ENCODE peak calls at places on chromosome 15, in six cellular contexts. One of them, this sample, is unnamed.

GRCh38 chr15:64597469-64597806 is 137.1 kb downstream of the ZNF609 start:
- DNase-seq in GM12878: no peak
- DNase-seq in HepG2: no peak
- DNase-seq in GM12892: no peak
- DNase-seq in SK-N-SH: peak
- DNase-seq in K562: no peak
- DNase-seq in this sample: no peak

GRCh38 chr15:74251187-74251811 is 15.2 kb downstream of the CCDC33 start:
- DNase-seq in HepG2: no peak
- DNase-seq in GM12878: no peak
- DNase-seq in SK-N-SH: peak
- DNase-seq in GM12892: no peak
- DNase-seq in K562: no peak
- DNase-seq in this sample: no peak

GRCh38 chr15:78063966-78064365 is 13.5 kb downstream of the TBC1D2B start:
- DNase-seq in K562: no peak
- DNase-seq in SK-N-SH: no peak
- DNase-seq in HepG2: no peak
- DNase-seq in GM12892: no peak
- DNase-seq in GM12878: no peak
- DNase-seq in this sample: no peak

GRCh38 chr15:88335074-88335473 is 78.5 kb upstream of the NTRK3 start:
- DNase-seq in HepG2: no peak
- DNase-seq in GM12878: no peak
- DNase-seq in GM12892: no peak
- DNase-seq in K562: no peak
- DNase-seq in SK-N-SH: no peak
- DNase-seq in this sample: no peak

GRCh38 chr15:66619152-66619903 is 53.5 kb upstream of the LCTL start:
- DNase-seq in K562: peak
- DNase-seq in SK-N-SH: peak
- DNase-seq in GM12892: peak
- DNase-seq in GM12878: no peak
- DNase-seq in HepG2: peak
- DNase-seq in this sample: peak

GRCh38 chr15:35481992-35482391 is 64.0 kb downstream of the DPH6 start:
- DNase-seq in K562: no peak
- DNase-seq in GM12878: no peak
- DNase-seq in HepG2: no peak
- DNase-seq in SK-N-SH: no peak
- DNase-seq in GM12892: no peak
- DNase-seq in this sample: no peak

GRCh38 chr15:52066842-52067544 is 45.6 kb downstream of the BCL2L10 start:
- DNase-seq in HepG2: no peak
- DNase-seq in SK-N-SH: no peak
- DNase-seq in GM12892: no peak
- DNase-seq in K562: no peak
- DNase-seq in GM12878: no peak
- DNase-seq in this sample: no peak

GRCh38 chr15:96027501-96027900 is 303.0 kb upstream of the NR2F2 start:
- DNase-seq in SK-N-SH: no peak
- DNase-seq in K562: no peak
- DNase-seq in GM12892: no peak
- DNase-seq in HepG2: no peak
- DNase-seq in GM12878: no peak
- DNase-seq in this sample: no peak

GRCh38 chr15:67003586-67003985 is 61.8 kb upstream of the SMAD3 start:
- DNase-seq in K562: no peak
- DNase-seq in SK-N-SH: no peak
- DNase-seq in GM12878: no peak
- DNase-seq in HepG2: no peak
- DNase-seq in GM12892: no peak
- DNase-seq in this sample: no peak

GRCh38 chr15:46857103-46857502 is 860.2 kb upstream of the SEMA6D start:
- DNase-seq in GM12878: no peak
- DNase-seq in HepG2: no peak
- DNase-seq in K562: no peak
- DNase-seq in GM12892: no peak
- DNase-seq in SK-N-SH: no peak
- DNase-seq in this sample: no peak

GRCh38 chr15:74200871-74201419 is 1.6 kb downstream of the STRA6 start:
- DNase-seq in K562: no peak
- DNase-seq in GM12892: no peak
- DNase-seq in SK-N-SH: peak
- DNase-seq in HepG2: no peak
- DNase-seq in GM12878: no peak
- DNase-seq in this sample: no peak

GRCh38 chr15:62619526-62619925 is 423.0 kb upstream of the TPM1 start:
- DNase-seq in GM12892: no peak
- DNase-seq in K562: no peak
- DNase-seq in HepG2: no peak
- DNase-seq in SK-N-SH: no peak
- DNase-seq in GM12878: no peak
- DNase-seq in this sample: no peak

GRCh38 chr15:97521894-97522293 is 438.6 kb upstream of the ARRDC4 start:
- DNase-seq in GM12892: no peak
- DNase-seq in SK-N-SH: no peak
- DNase-seq in K562: no peak
- DNase-seq in GM12878: no peak
- DNase-seq in HepG2: no peak
- DNase-seq in this sample: no peak

GRCh38 chr15:36858423-36858822 is 241.9 kb downstream of the MEIS2 start:
- DNase-seq in K562: no peak
- DNase-seq in SK-N-SH: no peak
- DNase-seq in GM12878: no peak
- DNase-seq in HepG2: no peak
- DNase-seq in GM12892: no peak
- DNase-seq in this sample: no peak

DNA sequence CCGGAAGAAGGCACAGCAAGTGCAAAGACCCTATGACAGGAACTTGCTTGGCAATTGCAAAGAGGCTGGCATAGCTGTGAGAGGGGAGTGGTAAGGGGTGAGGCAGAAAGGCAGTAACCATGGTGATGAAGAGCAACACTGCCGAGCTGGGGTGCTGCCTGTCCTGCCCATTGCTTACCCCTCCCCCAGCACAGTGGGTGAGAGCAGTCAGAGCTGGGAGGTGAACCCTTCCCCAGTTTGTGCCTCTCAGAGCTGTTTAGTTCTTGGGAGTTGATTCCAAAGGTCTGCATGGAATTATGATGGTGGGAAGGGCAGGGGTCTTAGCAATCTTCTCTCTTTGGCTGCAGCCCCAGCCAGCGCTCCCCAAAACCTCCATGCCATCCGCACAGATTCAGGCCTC is 8.9 kb downstream of the TYRO3 start:
- DNase-seq in SK-N-SH: no peak
- DNase-seq in K562: peak
- DNase-seq in GM12878: no peak
- DNase-seq in GM12892: no peak
- DNase-seq in HepG2: peak
- DNase-seq in this sample: no peak
- TF ChIP-seq TAF1 in SK-N-SH: no peak
- TF ChIP-seq TAF1 in K562: no peak
- TF ChIP-seq TAF1 in GM12878: no peak
- TF ChIP-seq TAF1 in GM12892: no peak
- TF ChIP-seq TAF1 in HepG2: no peak
- TF ChIP-seq TAF1 in this sample: no peak

GRCh38 chr15:92665100-92665555 is 9.6 kb upstream of the FAM174B start:
- DNase-seq in K562: no peak
- DNase-seq in HepG2: no peak
- DNase-seq in SK-N-SH: no peak
- DNase-seq in GM12892: no peak
- DNase-seq in GM12878: peak
- DNase-seq in this sample: no peak
- TF ChIP-seq TAF1 in K562: no peak
- TF ChIP-seq TAF1 in HepG2: no peak
- TF ChIP-seq TAF1 in SK-N-SH: no peak
- TF ChIP-seq TAF1 in GM12892: no peak
- TF ChIP-seq TAF1 in GM12878: no peak
- TF ChIP-seq TAF1 in this sample: no peak

DNA sequence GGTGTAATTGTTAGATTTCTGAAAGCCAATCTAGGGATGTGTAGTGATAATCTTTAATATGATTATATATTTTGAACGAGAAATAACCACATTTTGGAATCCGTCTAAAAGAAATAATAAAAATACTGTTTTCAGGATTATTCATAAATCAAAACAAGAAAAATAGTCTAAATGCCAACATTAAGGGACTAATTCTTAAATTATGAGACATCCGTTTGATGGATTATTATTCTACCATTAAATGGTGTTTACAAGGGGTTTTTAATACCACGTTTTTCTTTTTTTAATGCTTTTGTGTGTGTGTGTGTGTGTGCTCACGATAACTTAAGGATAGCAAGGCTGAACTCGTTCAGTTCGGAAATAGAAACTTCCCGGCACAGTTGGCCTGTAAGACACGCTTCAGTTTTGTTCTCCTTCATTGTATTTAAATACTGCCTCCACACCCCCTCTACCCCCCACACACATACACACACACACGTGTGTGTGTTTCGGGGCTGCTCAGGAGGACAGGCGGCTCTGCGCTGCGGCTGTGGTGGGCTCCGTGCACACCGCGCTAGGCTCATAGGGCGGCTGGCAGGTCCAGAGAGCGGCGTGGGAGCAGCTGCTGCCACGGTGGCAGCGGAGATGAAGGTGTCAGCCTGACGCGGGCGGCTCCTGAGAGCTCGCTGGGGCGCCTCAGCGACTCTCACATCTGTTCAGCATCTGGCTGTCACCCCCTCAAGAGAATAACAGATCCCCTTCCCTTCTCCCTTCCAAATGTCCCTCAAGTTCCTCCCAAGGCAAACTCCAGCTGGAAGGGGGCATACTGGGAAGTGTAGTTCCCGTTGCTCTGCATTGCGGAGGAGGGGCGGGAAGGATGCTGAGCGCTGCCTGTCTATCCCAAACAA is 23.0 kb upstream of the ANP32A start:
- DNase-seq in K562: no peak
- DNase-seq in GM12878: no peak
- DNase-seq in GM12892: no peak
- DNase-seq in HepG2: no peak
- DNase-seq in SK-N-SH: peak
- DNase-seq in this sample: no peak
- TF ChIP-seq TAF1 in K562: no peak
- TF ChIP-seq TAF1 in GM12878: no peak
- TF ChIP-seq TAF1 in GM12892: no peak
- TF ChIP-seq TAF1 in HepG2: no peak
- TF ChIP-seq TAF1 in SK-N-SH: no peak
- TF ChIP-seq TAF1 in this sample: no peak

GRCh38 chr15:70504305-70504951 is 258.9 kb downstream of the UACA start:
- DNase-seq in GM12878: no peak
- DNase-seq in SK-N-SH: peak
- DNase-seq in GM12892: peak
- DNase-seq in HepG2: no peak
- DNase-seq in K562: no peak
- DNase-seq in this sample: no peak

GRCh38 chr15:70505971-70506887 is 257.1 kb downstream of the UACA start:
- DNase-seq in HepG2: no peak
- DNase-seq in K562: no peak
- DNase-seq in SK-N-SH: no peak
- DNase-seq in GM12878: no peak
- DNase-seq in GM12892: no peak
- DNase-seq in this sample: no peak

GRCh38 chr15:70504988-70505387 is 258.4 kb downstream of the UACA start:
- DNase-seq in K562: no peak
- DNase-seq in GM12878: no peak
- DNase-seq in HepG2: no peak
- DNase-seq in GM12892: no peak
- DNase-seq in SK-N-SH: no peak
- DNase-seq in this sample: no peak

GRCh38 chr15:70503798-70504304 is 259.5 kb downstream of the UACA start:
- DNase-seq in K562: no peak
- DNase-seq in GM12878: no peak
- DNase-seq in SK-N-SH: no peak
- DNase-seq in GM12892: no peak
- DNase-seq in HepG2: no peak
- DNase-seq in this sample: no peak

DNA sequence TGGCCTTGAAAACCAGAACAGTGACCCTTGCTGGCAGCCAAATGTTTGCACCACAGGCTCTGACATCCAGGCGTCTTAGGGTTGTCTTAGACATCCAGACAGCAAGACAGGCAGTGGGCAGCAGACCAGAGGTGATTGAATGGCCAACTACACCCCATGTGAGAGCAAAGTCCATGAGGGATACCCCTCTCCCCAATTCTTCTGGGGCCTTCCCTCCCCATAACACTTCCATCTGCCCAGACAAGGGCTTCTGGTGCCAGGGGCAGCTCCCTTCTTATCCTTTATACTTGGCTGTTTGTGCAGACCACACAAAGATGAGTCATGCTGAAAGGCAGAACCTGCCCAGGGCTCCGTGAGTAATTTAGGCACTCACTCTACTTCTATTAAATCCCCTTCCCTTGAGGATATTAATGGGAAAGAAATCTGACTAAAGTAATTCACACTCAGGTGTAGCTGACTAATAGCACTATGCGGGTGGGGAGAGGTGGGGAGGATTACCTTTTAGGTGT is 257.9 kb downstream of the UACA start:
- DNase-seq in SK-N-SH: no peak
- DNase-seq in GM12892: no peak
- DNase-seq in HepG2: peak
- DNase-seq in K562: no peak
- DNase-seq in GM12878: no peak
- DNase-seq in this sample: no peak
- TF ChIP-seq TAF1 in SK-N-SH: no peak
- TF ChIP-seq TAF1 in GM12892: no peak
- TF ChIP-seq TAF1 in HepG2: no peak
- TF ChIP-seq TAF1 in K562: no peak
- TF ChIP-seq TAF1 in GM12878: no peak
- TF ChIP-seq TAF1 in this sample: no peak